ENCODE peak calls at places on chromosomes 2 and 18, in six cellular contexts. One of them, this sample, is unnamed.

GRCh38 chr2:119350311-119350998 is 16.2 kb downstream of the C2orf76 start:
- DNase-seq in H9: peak; percentile 51
- DNase-seq in neuronal stem cell: no peak
- DNase-seq in mesenchymal stem cell: no peak
- DNase-seq in IMR-90: no peak
- DNase-seq in H1: no peak
- DNase-seq in this sample: peak; percentile 59

GRCh38 chr2:25700221-25700660 is 26.9 kb upstream of the DTNB start:
- DNase-seq in H9: peak; percentile 39
- DNase-seq in neuronal stem cell: no peak
- DNase-seq in mesenchymal stem cell: peak; percentile 42
- DNase-seq in IMR-90: peak; percentile 59
- DNase-seq in H1: no peak
- DNase-seq in this sample: peak; percentile 32

GRCh38 chr2:174577967-174578589 is 19.5 kb downstream of the WIPF1 start:
- DNase-seq in H9: no peak
- DNase-seq in neuronal stem cell: no peak
- DNase-seq in mesenchymal stem cell: peak; percentile 82
- DNase-seq in IMR-90: peak; percentile 73
- DNase-seq in H1: no peak
- DNase-seq in this sample: peak; percentile 58

GRCh38 chr18:26697186-26697585 is 148.8 kb upstream of the KCTD1 start:
- DNase-seq in H9: no peak
- DNase-seq in neuronal stem cell: no peak
- DNase-seq in mesenchymal stem cell: no peak
- DNase-seq in IMR-90: no peak
- DNase-seq in H1: no peak
- DNase-seq in this sample: no peak

GRCh38 chr2:69205491-69205890 is 181.5 kb downstream of the GFPT1 start:
- DNase-seq in H9: no peak
- DNase-seq in neuronal stem cell: no peak
- DNase-seq in mesenchymal stem cell: no peak
- DNase-seq in IMR-90: no peak
- DNase-seq in H1: no peak
- DNase-seq in this sample: no peak

GRCh38 chr2:27308359-27308875 is at the start of gene UCN:
- DNase-seq in H9: peak; percentile 82
- DNase-seq in neuronal stem cell: peak; percentile 54
- DNase-seq in mesenchymal stem cell: peak; percentile 63
- DNase-seq in IMR-90: peak; percentile 34
- DNase-seq in H1: no peak
- DNase-seq in this sample: peak; percentile 78

GRCh38 chr2:3115301-3116042 is 262.1 kb downstream of the EIPR1 start:
- DNase-seq in H9: no peak
- DNase-seq in neuronal stem cell: no peak
- DNase-seq in mesenchymal stem cell: no peak
- DNase-seq in IMR-90: no peak
- DNase-seq in H1: no peak
- DNase-seq in this sample: no peak

GRCh38 chr2:11319939-11320338 is 24.5 kb downstream of the ROCK2 start:
- DNase-seq in H9: no peak
- DNase-seq in neuronal stem cell: no peak
- DNase-seq in mesenchymal stem cell: no peak
- DNase-seq in IMR-90: peak; percentile 8
- DNase-seq in H1: no peak
- DNase-seq in this sample: no peak

GRCh38 chr2:151947524-151948165 is 119.4 kb upstream of the ARL5A start:
- DNase-seq in H9: no peak
- DNase-seq in neuronal stem cell: peak; percentile 12
- DNase-seq in mesenchymal stem cell: no peak
- DNase-seq in IMR-90: no peak
- DNase-seq in H1: no peak
- DNase-seq in this sample: no peak

GRCh38 chr2:65128297-65129190 is 1.4 kb downstream of the RAB1A start:
- DNase-seq in H9: no peak
- DNase-seq in neuronal stem cell: no peak
- DNase-seq in mesenchymal stem cell: peak; percentile 80
- DNase-seq in IMR-90: peak; percentile 45
- DNase-seq in H1: no peak
- DNase-seq in this sample: no peak

GRCh38 chr2:55616509-55617159 is 788 bp downstream of the PPP4R3B start:
- DNase-seq in H9: no peak
- DNase-seq in neuronal stem cell: peak; percentile 15
- DNase-seq in mesenchymal stem cell: peak; percentile 81
- DNase-seq in IMR-90: peak; percentile 68
- DNase-seq in H1: no peak
- DNase-seq in this sample: peak; percentile 80

GRCh38 chr2:27689424-27689823 is 25.7 kb downstream of the SLC4A1AP start:
- DNase-seq in H9: no peak
- DNase-seq in neuronal stem cell: no peak
- DNase-seq in mesenchymal stem cell: no peak
- DNase-seq in IMR-90: no peak
- DNase-seq in H1: no peak
- DNase-seq in this sample: no peak

GRCh38 chr18:55268629-55269275 is 309.5 kb upstream of the CCDC68 start:
- DNase-seq in H9: no peak
- DNase-seq in neuronal stem cell: no peak
- DNase-seq in mesenchymal stem cell: no peak
- DNase-seq in IMR-90: no peak
- DNase-seq in H1: no peak
- DNase-seq in this sample: no peak

DNA sequence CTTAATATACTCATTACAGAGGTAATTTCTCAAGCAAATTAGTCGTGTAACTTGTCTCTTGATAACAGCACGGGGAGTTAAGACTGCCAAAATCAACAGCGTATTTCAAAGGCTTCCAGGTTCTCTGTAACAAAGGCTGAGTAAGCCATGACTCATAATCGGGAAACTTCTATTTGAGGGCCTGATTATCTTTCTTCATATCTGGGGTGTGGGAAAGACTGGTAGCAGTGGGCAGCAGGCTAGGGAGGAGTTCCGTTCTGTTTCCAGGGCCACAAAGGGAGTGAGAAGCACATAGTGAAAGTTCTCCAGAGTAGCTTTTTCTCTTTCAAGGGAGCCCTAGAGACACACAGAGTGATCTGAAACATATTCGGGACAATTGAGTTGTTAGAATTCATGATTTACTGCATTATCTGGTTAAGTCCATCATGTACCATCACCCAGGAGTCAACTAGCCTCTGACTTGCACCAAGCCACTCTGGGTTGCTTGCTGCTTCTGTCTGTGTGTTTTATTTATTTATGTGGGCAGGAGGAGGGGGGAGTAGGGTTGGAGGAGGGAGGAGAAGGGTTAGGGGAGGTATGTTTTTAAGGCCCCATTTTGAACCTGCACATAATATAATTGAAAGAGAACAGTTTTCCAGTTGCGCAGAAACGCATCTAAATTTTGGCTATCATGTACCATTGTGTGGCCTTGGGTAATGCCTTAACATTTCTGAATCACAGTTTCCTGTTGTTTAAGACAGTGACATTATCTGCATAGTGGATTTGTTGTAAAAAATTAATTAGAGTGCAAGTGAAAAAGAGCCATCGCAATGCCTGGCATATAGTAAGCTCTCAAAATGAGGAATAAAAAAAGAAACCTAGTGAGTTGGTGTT is 80.5 kb upstream of the ITPRID2 start:
- DNase-seq in H9: no peak
- DNase-seq in neuronal stem cell: no peak
- DNase-seq in mesenchymal stem cell: peak; percentile 86
- DNase-seq in IMR-90: peak; percentile 93
- DNase-seq in H1: no peak
- DNase-seq in this sample: peak; percentile 89
- H2BK120ac ChIP-seq in H9: no peak overlapping the region
- H2BK120ac ChIP-seq in neuronal stem cell: no peak overlapping the region
- H2BK120ac ChIP-seq in mesenchymal stem cell: peak overlapping the region; percentile 27
- H2BK120ac ChIP-seq in IMR-90: peak overlapping the region; percentile 85
- H2BK120ac ChIP-seq in H1: no peak overlapping the region
- H2BK120ac ChIP-seq in this sample: no peak overlapping the region

DNA sequence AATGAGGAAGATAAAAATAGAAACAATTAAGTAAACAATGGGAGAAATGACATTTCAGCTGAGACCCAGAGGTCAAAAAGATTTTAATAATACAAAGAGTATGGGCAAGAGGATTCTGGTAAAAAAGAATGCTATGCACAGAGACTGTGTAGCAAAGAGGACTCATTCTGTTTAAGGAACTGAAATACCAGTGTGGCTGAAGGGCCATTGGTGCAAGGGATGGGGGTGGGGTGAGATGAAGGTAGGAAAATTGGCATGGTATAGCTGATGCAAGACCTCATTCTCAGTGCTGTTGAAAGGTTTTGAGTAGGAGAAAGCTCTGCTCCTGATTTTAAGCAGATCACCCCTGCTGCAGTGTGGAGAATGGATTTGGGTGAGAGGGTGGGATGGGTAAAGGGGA is 10.8 kb downstream of the GALNT1 start:
- DNase-seq in H9: no peak
- DNase-seq in neuronal stem cell: no peak
- DNase-seq in mesenchymal stem cell: no peak
- DNase-seq in IMR-90: no peak
- DNase-seq in H1: no peak
- DNase-seq in this sample: no peak
- H2BK120ac ChIP-seq in H9: no peak overlapping the region
- H2BK120ac ChIP-seq in neuronal stem cell: no peak overlapping the region
- H2BK120ac ChIP-seq in mesenchymal stem cell: no peak overlapping the region
- H2BK120ac ChIP-seq in IMR-90: no peak overlapping the region
- H2BK120ac ChIP-seq in H1: no peak overlapping the region
- H2BK120ac ChIP-seq in this sample: no peak overlapping the region

GRCh38 chr2:236607471-236608307 is 38.1 kb downstream of the ACKR3 start:
- DNase-seq in H9: no peak
- DNase-seq in neuronal stem cell: no peak
- DNase-seq in mesenchymal stem cell: peak; percentile 72
- DNase-seq in IMR-90: peak; percentile 14
- DNase-seq in H1: no peak
- DNase-seq in this sample: peak; percentile 72
- H2BK120ac ChIP-seq in H9: no peak overlapping the region
- H2BK120ac ChIP-seq in neuronal stem cell: no peak overlapping the region
- H2BK120ac ChIP-seq in mesenchymal stem cell: no peak overlapping the region
- H2BK120ac ChIP-seq in IMR-90: no peak overlapping the region
- H2BK120ac ChIP-seq in H1: no peak overlapping the region
- H2BK120ac ChIP-seq in this sample: no peak overlapping the region

GRCh38 chr2:60484080-60484737 is 69.2 kb downstream of the BCL11A start:
- DNase-seq in H9: peak; percentile 48
- DNase-seq in neuronal stem cell: no peak
- DNase-seq in mesenchymal stem cell: peak; percentile 60
- DNase-seq in IMR-90: peak; percentile 76
- DNase-seq in H1: no peak
- DNase-seq in this sample: peak; percentile 92
- H2BK120ac ChIP-seq in H9: no peak overlapping the region
- H2BK120ac ChIP-seq in neuronal stem cell: no peak overlapping the region
- H2BK120ac ChIP-seq in mesenchymal stem cell: no peak overlapping the region
- H2BK120ac ChIP-seq in IMR-90: peak overlapping the region; percentile 91
- H2BK120ac ChIP-seq in H1: no peak overlapping the region
- H2BK120ac ChIP-seq in this sample: no peak overlapping the region

GRCh38 chr18:5630057-5630765 is 86.4 kb upstream of the EPB41L3 start:
- DNase-seq in H9: peak; percentile 91
- DNase-seq in neuronal stem cell: peak; percentile 77
- DNase-seq in mesenchymal stem cell: no peak
- DNase-seq in IMR-90: peak; percentile 41
- DNase-seq in H1: peak; percentile 57
- DNase-seq in this sample: peak; percentile 88
- H2BK120ac ChIP-seq in H9: no peak overlapping the region
- H2BK120ac ChIP-seq in neuronal stem cell: no peak overlapping the region
- H2BK120ac ChIP-seq in mesenchymal stem cell: no peak overlapping the region
- H2BK120ac ChIP-seq in IMR-90: no peak overlapping the region
- H2BK120ac ChIP-seq in H1: no peak overlapping the region
- H2BK120ac ChIP-seq in this sample: no peak overlapping the region

This sample was measured in mesendoderm.